ENCODE peak calls at places on chromosomes 5 and 9, in four cellular contexts. E is adrenal gland, S is pancreas, L is body of pancreas. B is an unnamed sample.
A peak's percentile ranks its signal among the peaks of the same experiment; 100 is the strongest.

GRCh38 chr5:148922606-148923005 is 96.2 kb downstream of the ADRB2 start:
- DNase-seq in L (no peak), S (no peak), E (no peak), B (no peak)

GRCh38 chr5:3359642-3360041 is 236.0 kb upstream of the IRX1 start:
- DNase-seq in S (no peak), E (no peak), L (no peak), B (no peak)

GRCh38 chr5:5652181-5652580 is 229.7 kb downstream of the ICE1 start:
- DNase-seq in L (no peak), E (no peak), S (no peak), B (no peak)

GRCh38 chr9:21687351-21687750 is 115.1 kb upstream of the MTAP start:
- DNase-seq in L (no peak), E (no peak), S (no peak), B (no peak)

GRCh38 chr5:8940934-8941333 is 604.9 kb downstream of the SEMA5A start:
- DNase-seq in E (no peak), S (no peak), L (no peak), B (no peak)

GRCh38 chr5:2746642-2747041 is 4.8 kb downstream of the IRX2 start:
- DNase-seq in L (no peak), E (no peak), S (no peak), B (no peak)

GRCh38 chr5:3535414-3536211 is 60.0 kb upstream of the IRX1 start:
- DNase-seq in E (no peak), S (no peak), L (no peak), B (no peak)

GRCh38 chr5:113271015-113271414 is 163.8 kb downstream of the TSSK1B start:
- DNase-seq in L (no peak), E (no peak), S (no peak), B (no peak)

GRCh38 chr9:133782157-133783130 is 44.3 kb upstream of the SARDH start:
- DNase-seq in L (peak; percentile 81), S (peak; percentile 76), E (peak; percentile 77), B (peak; percentile 78)

GRCh38 chr5:122805481-122805880 is 30.6 kb downstream of the SNX2 start:
- DNase-seq in L (no peak), E (no peak), S (no peak), B (no peak)

GRCh38 chr5:137340899-137341298 is 158.2 kb downstream of the SPOCK1 start:
- DNase-seq in L (no peak), S (no peak), E (no peak), B (no peak)

GRCh38 chr9:76887951-76888350 is 18.0 kb downstream of the PRUNE2 start:
- DNase-seq in S (no peak), L (no peak), E (no peak), B (no peak)

GRCh38 chr5:96709152-96709821 is 47.1 kb downstream of the CAST start:
- DNase-seq in E (peak; percentile 25), S (no peak), L (no peak), B (peak; percentile 25)

GRCh38 chr9:113454914-113455761 is 8.4 kb upstream of the RGS3 start:
- DNase-seq in S (peak; percentile 48), L (peak; percentile 58), E (peak; percentile 84), B (peak; percentile 79)

GRCh38 chr5:4361626-4362281 is 766.1 kb downstream of the IRX1 start:
- DNase-seq in E (no peak), S (no peak), L (no peak), B (no peak)

GRCh38 chr5:105907016-105907415 is 1763.7 kb downstream of the EFNA5 start:
- DNase-seq in L (no peak), E (no peak), S (no peak), B (no peak)

GRCh38 chr5:139914218-139914807 is 118.7 kb downstream of the PSD2 start:
- DNase-seq in E (no peak), S (no peak), L (no peak), B (no peak)

GRCh38 chr9:130995399-130995941 is 13.5 kb upstream of the LAMC3 start:
- DNase-seq in E (peak; percentile 71), S (no peak), L (no peak), B (no peak)

GRCh38 chr5:2142456-2142954 is 259.8 kb upstream of the IRX4 start:
- DNase-seq in S (no peak), L (no peak), E (no peak), B (no peak)

GRCh38 chr5:1374680-1375055 is 29.8 kb upstream of the CLPTM1L start:
- DNase-seq in E (no peak), S (peak; percentile 63), L (peak; percentile 35), B (no peak)

GRCh38 chr5:126508251-126508961 is 85.2 kb downstream of the GRAMD2B start:
- DNase-seq in E (no peak), S (no peak), L (no peak), B (no peak)

GRCh38 chr5:74371621-74372020 is 268.9 kb downstream of the ENC1 start:
- DNase-seq in E (no peak), S (no peak), L (no peak), B (no peak)

DNA sequence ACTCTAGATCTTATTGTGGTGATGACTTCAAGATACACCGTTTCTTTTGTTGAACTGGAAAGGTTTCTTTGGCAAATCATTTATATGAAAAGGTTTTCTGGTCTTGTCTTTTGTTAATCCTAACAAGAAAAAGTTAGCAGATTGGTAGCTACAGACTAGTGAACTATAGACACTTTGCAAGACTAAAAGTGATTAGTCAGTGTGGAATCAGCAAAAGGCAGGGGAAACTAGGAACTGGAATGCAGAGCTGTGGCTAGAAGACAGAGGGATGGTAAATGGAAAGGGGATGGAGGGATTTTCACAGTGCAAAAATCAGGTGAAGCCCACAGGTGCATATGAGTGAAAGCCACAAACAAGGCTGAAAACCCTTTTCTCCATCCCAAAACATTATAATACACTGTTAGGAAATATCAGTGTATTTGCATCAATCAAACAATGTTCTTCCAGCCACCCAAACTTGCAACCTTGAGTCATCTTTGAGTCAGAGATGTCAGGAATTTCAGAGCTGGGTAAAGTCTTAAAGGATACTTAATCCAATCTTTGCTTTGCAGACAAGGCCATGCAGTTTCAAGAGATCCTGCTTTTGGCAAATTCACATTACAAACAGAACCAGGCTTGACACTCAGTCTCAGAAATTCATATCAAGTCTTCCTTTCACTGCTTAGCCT is 52.7 kb downstream of the PLK2 start:
- DNase-seq in E (no peak), L (no peak), S (no peak), B (no peak)
- H3K4me3 ChIP-seq in E (no peak overlapping the region), L (no peak overlapping the region), S (no peak overlapping the region), B (no peak overlapping the region)

GRCh38 chr9:98045234-98046160 is 11.0 kb upstream of the NANS start:
- DNase-seq in L (no peak), S (no peak), E (no peak), B (no peak)

GRCh38 chr9:98049668-98050067 is 6.9 kb upstream of the NANS start:
- DNase-seq in S (no peak), L (no peak), E (no peak), B (no peak)

GRCh38 chr9:98043921-98044320 is 12.6 kb upstream of the NANS start:
- DNase-seq in L (no peak), E (no peak), S (no peak), B (no peak)

GRCh38 chr9:98046161-98046543 is 10.4 kb upstream of the NANS start:
- DNase-seq in L (no peak), E (no peak), S (no peak), B (no peak)

GRCh38 chr9:98047002-98047401 is 9.5 kb upstream of the NANS start:
- DNase-seq in E (no peak), L (no peak), S (no peak), B (no peak)
- H3K4me3 ChIP-seq in E (no peak overlapping the region), L (no peak overlapping the region), S (no peak overlapping the region), B (no peak overlapping the region)

DNA sequence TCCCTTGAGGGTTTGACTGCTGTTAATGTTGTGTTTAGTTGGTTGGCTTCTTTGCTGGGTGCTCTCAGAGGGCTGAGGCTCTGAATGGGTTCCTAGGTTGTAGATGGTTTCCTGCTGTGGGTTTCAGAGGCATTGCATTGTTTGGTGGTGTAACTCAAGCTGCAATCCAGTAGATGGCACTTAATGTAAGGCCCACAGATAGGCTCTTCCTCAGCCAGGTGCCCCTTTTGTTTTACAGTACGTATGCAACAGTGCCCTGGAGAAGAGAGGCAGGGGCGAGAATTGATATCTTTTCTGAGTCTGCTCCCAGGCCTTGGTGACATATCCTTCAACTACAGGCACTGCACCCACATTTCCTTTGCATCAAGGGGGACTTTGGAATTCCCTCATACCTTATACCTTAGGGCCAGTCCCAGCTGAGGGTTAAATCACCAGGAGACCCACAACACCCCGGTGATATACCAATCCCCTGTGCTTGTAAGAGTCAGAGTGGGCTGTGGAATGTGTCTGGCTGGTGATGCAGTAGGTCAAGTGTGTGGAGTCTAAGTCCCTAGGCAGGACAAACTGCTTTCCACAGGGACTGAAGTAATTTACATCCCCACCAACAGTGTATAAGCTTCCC is 7.0 kb upstream of the UGT3A2 start:
- DNase-seq in L (no peak), E (no peak), S (no peak), B (no peak)
- H3K4me3 ChIP-seq in L (no peak overlapping the region), E (no peak overlapping the region), S (no peak overlapping the region), B (no peak overlapping the region)

GRCh38 chr5:43412151-43412550 is at the start of gene CCL28:
- DNase-seq in L (peak; percentile 42), S (peak; percentile 34), E (no peak), B (peak; percentile 28)
- H3K4me3 ChIP-seq in L (no peak within 1 kb of the TSS), S (peak within 1 kb of the TSS; percentile 10), E (no peak within 1 kb of the TSS), B (no peak within 1 kb of the TSS)

GRCh38 chr9:137078701-137079400 is 1.5 kb downstream of the UAP1L1 start:
- DNase-seq in E (no peak), L (no peak), S (no peak), B (no peak)
- H3K4me3 ChIP-seq in E (no peak overlapping the region), L (no peak overlapping the region), S (no peak overlapping the region), B (no peak overlapping the region)

GRCh38 chr5:39058178-39058577 is 16.0 kb downstream of the RICTOR start:
- DNase-seq in S (no peak), L (no peak), E (no peak), B (no peak)
- H3K4me3 ChIP-seq in S (no peak overlapping the region), L (no peak overlapping the region), E (no peak overlapping the region), B (no peak overlapping the region)

DNA sequence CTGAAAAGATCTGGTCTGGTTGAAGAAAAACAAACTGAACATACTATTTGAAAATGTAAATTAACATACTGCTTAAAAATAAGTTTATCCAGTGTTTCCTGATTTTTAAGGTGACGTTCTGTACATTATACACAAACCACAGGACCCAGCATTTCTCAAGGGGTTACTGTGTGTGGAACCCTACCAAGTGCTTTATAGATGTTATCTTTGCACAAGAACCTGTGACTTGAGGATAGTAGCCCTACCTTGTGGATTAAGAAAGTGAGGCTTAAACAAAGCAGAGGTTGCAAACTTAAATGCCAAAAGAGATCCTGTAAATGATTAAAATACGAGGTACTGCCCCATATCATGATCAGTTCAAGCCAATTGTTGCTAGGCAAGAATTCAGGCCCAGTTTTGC is 4.7 kb downstream of the KLF9 start:
- DNase-seq in E (no peak), L (no peak), S (no peak), B (no peak)
- H3K4me3 ChIP-seq in E (no peak overlapping the region), L (no peak overlapping the region), S (peak overlapping the region; percentile 97), B (no peak overlapping the region)

GRCh38 chr9:89686621-89687020 is 81.8 kb downstream of the GADD45G start:
- DNase-seq in S (no peak), E (no peak), L (no peak), B (no peak)
- H3K4me3 ChIP-seq in S (no peak overlapping the region), E (no peak overlapping the region), L (no peak overlapping the region), B (no peak overlapping the region)

GRCh38 chr5:38551020-38552017 is 5.1 kb downstream of the LIFR start:
- DNase-seq in S (peak; percentile 30), E (peak; percentile 30), L (peak; percentile 44), B (no peak)
- H3K4me3 ChIP-seq in S (no peak overlapping the region), E (no peak overlapping the region), L (no peak overlapping the region), B (no peak overlapping the region)